ENCODE peak calls at places on chromosomes 4 and X, in five cellular contexts. C is IMR-90, M is thyroid gland, G is esophagus squamous epithelium, L is testis. U is an unnamed sample. For H3K36me3 and H3K9me3, the result is how much of the 10 kb centered on the place peaks cover.

GRCh38 chr4:3122081-3122563 is 47.6 kb downstream of the HTT start:
- DNase-seq in C (peak), M (no peak), G (no peak), L (no peak), U (no peak)

GRCh38 chr4:150010525-150011126 is 67.6 kb upstream of the DCLK2 start:
- DNase-seq in C (peak), M (peak), G (no peak), L (peak), U (peak)

GRCh38 chr4:158295053-158295452 is 84.8 kb downstream of the TMEM144 start:
- DNase-seq in C (no peak), M (no peak), G (no peak), L (no peak), U (no peak)

GRCh38 chr4:127370495-127371069 is 262.2 kb upstream of the INTU start:
- DNase-seq in C (peak), M (peak), G (no peak), L (no peak), U (no peak)

GRCh38 chrX:68932611-68933010 is 103.8 kb downstream of the EFNB1 start:
- DNase-seq in C (no peak), M (no peak), G (no peak), L (peak), U (no peak)

GRCh38 chr4:77248805-77249204 is 91.8 kb downstream of the CCNG2 start:
- DNase-seq in C (no peak), M (peak), G (no peak), L (no peak), U (no peak)

GRCh38 chrX:14546190-14546589 is 16.9 kb downstream of the GLRA2 start:
- DNase-seq in C (no peak), M (no peak), G (no peak), L (no peak), U (no peak)

GRCh38 chr4:103030791-103031190 is 11.3 kb upstream of the SLC9B1 start:
- DNase-seq in C (no peak), M (no peak), G (no peak), L (no peak), U (no peak)

GRCh38 chrX:42678133-42678532 is 99.8 kb downstream of the PPP1R2C start:
- DNase-seq in C (no peak), M (no peak), G (no peak), L (peak), U (no peak)

GRCh38 chrX:153861733-153862300 is 24.2 kb downstream of the L1CAM start:
- DNase-seq in C (no peak), M (no peak), G (no peak), L (no peak), U (no peak)

GRCh38 chrX:28988246-28988645 is 401.0 kb downstream of the IL1RAPL1 start:
- DNase-seq in C (no peak), M (no peak), G (no peak), L (no peak), U (no peak)

GRCh38 chrX:71098951-71099506 is 3.4 kb downstream of the FOXO4 start:
- DNase-seq in C (no peak), M (no peak), G (no peak), L (no peak), U (no peak)

GRCh38 chrX:46333550-46333949 is 211.7 kb downstream of the ZNF674 start:
- DNase-seq in C (no peak), M (no peak), G (no peak), L (peak), U (no peak)

GRCh38 chr4:189823611-189824010 is 117.1 kb upstream of the FRG1 start:
- DNase-seq in C (no peak), M (no peak), G (no peak), L (no peak), U (no peak)

GRCh38 chr4:156971623-156972369 is at the start of gene PDGFC:
- DNase-seq in C (peak), M (peak), G (no peak), L (peak), U (peak)

GRCh38 chr4:109588176-109588575 is 28.1 kb downstream of the MCUB start:
- DNase-seq in C (no peak), M (no peak), G (no peak), L (no peak), U (no peak)

GRCh38 chrX:2474280-2474962 is 26.4 kb downstream of the DHRSX start:
- DNase-seq in C (no peak), M (no peak), G (no peak), L (peak), U (no peak)

GRCh38 chrX:9318213-9318612 is 146.6 kb upstream of the TBL1X start:
- DNase-seq in C (no peak), M (no peak), G (no peak), L (no peak), U (no peak)

GRCh38 chr4:146255874-146256273 is 41.5 kb downstream of the REELD1 start:
- DNase-seq in C (peak), M (no peak), G (no peak), L (no peak), U (no peak)

GRCh38 chr4:76696109-76696508 is 201.8 kb downstream of the SOWAHB start:
- DNase-seq in C (peak), M (peak), G (no peak), L (no peak), U (no peak)

GRCh38 chrX:41148553-41148952 is 63.3 kb downstream of the USP9X start:
- DNase-seq in C (peak), M (no peak), G (no peak), L (no peak), U (peak)

GRCh38 chr4:2417196-2417764 is 1.2 kb downstream of the ZFYVE28 start:
- DNase-seq in C (no peak), M (peak), G (no peak), L (no peak), U (no peak)

GRCh38 chrX:116409224-116409623 is 27.2 kb upstream of the SLC6A14 start:
- DNase-seq in C (no peak), M (no peak), G (no peak), L (no peak), U (no peak)

GRCh38 chr4:13481569-13481968 is 2.6 kb downstream of the RAB28 start:
- DNase-seq in C (peak), M (no peak), G (no peak), L (no peak), U (peak)

GRCh38 chr4:186192068-186192751 is 843 bp downstream of the CYP4V2 start:
- DNase-seq in C (peak), M (peak), G (no peak), L (peak), U (no peak)

GRCh38 chrX:129544780-129545179 is 4.7 kb downstream of the OCRL start:
- DNase-seq in C (no peak), M (no peak), G (no peak), L (no peak), U (no peak)
- H3K36me3 ChIP-seq in C (under half), M (under half), G (under half), L (under half), U (under half)

GRCh38 chr4:116020141-116020722 is 906.8 kb upstream of the NDST4 start:
- DNase-seq in C (no peak), M (no peak), G (no peak), L (no peak), U (no peak)

GRCh38 chr4:116015062-116015461 is 901.6 kb upstream of the NDST4 start:
- DNase-seq in C (no peak), M (no peak), G (no peak), L (no peak), U (no peak)

GRCh38 chr4:116016201-116016600 is 902.8 kb upstream of the NDST4 start:
- DNase-seq in C (peak), M (peak), G (no peak), L (no peak), U (no peak)

GRCh38 chr4:116018831-116019230 is 905.4 kb upstream of the NDST4 start:
- DNase-seq in C (no peak), M (no peak), G (no peak), L (no peak), U (no peak)

DNA sequence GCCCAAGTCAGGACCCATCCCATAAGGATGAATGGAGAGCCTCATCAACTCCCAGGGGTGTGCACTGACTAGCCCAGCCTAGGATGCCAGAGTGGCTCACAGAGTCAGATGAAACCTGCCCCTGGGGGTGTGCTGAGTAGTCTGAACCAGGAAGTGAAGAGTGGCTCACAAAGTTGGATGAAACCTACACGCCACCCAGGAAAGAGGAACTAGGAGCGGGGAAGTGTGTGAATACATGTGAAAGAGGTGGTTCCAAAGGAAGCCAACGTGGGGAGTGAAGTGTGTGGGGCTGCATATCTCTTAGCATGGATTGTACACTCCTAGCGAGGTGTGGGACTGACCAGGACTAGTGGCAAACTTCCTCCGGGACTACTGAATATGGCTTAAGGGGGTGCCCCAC is 902.1 kb upstream of the NDST4 start:
- DNase-seq in C (no peak), M (no peak), G (no peak), L (no peak), U (no peak)
- H3K9me3 ChIP-seq in C (under half), M (under half), G (under half), L (under half), U (under half)

GRCh38 chr4:107619065-107619464 is 101.0 kb downstream of the PAPSS1 start:
- DNase-seq in C (peak), M (peak), G (no peak), L (no peak), U (peak)

GRCh38 chr4:107618656-107619055 is 101.4 kb downstream of the PAPSS1 start:
- DNase-seq in C (no peak), M (no peak), G (no peak), L (no peak), U (no peak)

GRCh38 chr4:107619731-107620130 is 100.3 kb downstream of the PAPSS1 start:
- DNase-seq in C (no peak), M (no peak), G (no peak), L (no peak), U (no peak)

GRCh38 chr4:107616838-107617389 is 103.1 kb downstream of the PAPSS1 start:
- DNase-seq in C (peak), M (no peak), G (no peak), L (no peak), U (no peak)

GRCh38 chr4:107615809-107616208 is 104.2 kb downstream of the PAPSS1 start:
- DNase-seq in C (no peak), M (no peak), G (no peak), L (no peak), U (no peak)
- H3K36me3 ChIP-seq in C (under half), M (under half), G (under half), L (under half), U (under half)

DNA sequence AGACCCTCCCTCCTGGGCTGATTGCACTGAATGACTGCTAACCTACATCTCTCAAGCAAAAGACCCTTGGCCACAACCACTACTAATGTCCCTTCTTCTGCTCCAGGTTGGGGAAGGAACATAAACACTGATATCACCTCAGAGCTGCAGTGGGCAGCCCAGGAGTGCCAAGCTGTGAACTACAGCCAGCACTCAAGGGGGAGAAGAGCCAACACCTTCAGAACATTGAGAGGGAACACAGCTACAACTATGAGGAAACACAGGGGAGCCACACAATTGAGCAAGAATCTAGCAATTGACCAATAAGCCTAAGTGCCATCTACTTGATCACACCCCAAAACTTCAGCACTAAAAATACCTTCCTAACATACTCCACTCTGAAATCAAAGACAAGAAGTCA is 222.8 kb downstream of the SPATA18 start:
- DNase-seq in C (no peak), M (no peak), G (no peak), L (no peak), U (no peak)
- H3K9me3 ChIP-seq in C (under half), M (under half), G (under half), L (under half), U (under half)